ENCODE peak calls at places on chromosomes 12 and 14, in eight cellular contexts. W is HepG2, H is K562, E is SK-N-SH, O is transverse colon, J is ovary, L is tibial nerve, Z is sigmoid colon. M is an unnamed sample.

GRCh38 chr12:50234347-50234746 is 49.0 kb downstream of the LIMA1 start:
- DNase-seq in W (no peak), H (peak; percentile 45), E (no peak), O (peak; percentile 59), J (no peak), L (no peak), Z (no peak), M (peak; percentile 32)

GRCh38 chr12:101076940-101077351 is 133.1 kb downstream of the SLC5A8 start:
- DNase-seq in W (no peak), H (no peak), E (no peak), O (no peak), J (no peak), L (no peak), Z (no peak), M (no peak)

GRCh38 chr14:90419200-90419599 is 22.4 kb downstream of the CALM1 start:
- DNase-seq in W (no peak), H (no peak), E (no peak), O (peak; percentile 60), J (peak; percentile 86), L (peak; percentile 40), Z (peak; percentile 93), M (peak; percentile 74)

GRCh38 chr14:104826858-104827172 is 25.9 kb downstream of the ZBTB42 start:
- DNase-seq in W (no peak), H (no peak), E (no peak), O (no peak), J (no peak), L (no peak), Z (no peak), M (no peak)

GRCh38 chr14:68281497-68281896 is 461.9 kb downstream of the RAD51B start:
- DNase-seq in W (no peak), H (no peak), E (no peak), O (no peak), J (no peak), L (no peak), Z (no peak), M (no peak)

GRCh38 chr14:56487090-56487667 is 92.4 kb upstream of the TMEM260 start:
- DNase-seq in W (no peak), H (no peak), E (no peak), O (no peak), J (no peak), L (no peak), Z (no peak), M (no peak)

GRCh38 chr14:99467338-99468075 is 13.2 kb downstream of the SETD3 start:
- DNase-seq in W (no peak), H (no peak), E (no peak), O (no peak), J (no peak), L (no peak), Z (no peak), M (no peak)

GRCh38 chr12:108854453-108855283 is 2.7 kb downstream of the SSH1 start:
- DNase-seq in W (no peak), H (no peak), E (no peak), O (no peak), J (no peak), L (no peak), Z (peak; percentile 85), M (no peak)

GRCh38 chr12:132881853-132882252 is 5.6 kb downstream of the CHFR start:
- DNase-seq in W (no peak), H (no peak), E (no peak), O (no peak), J (no peak), L (no peak), Z (no peak), M (no peak)

GRCh38 chr12:49369723-49370145 is 2.5 kb downstream of the SPATS2 start:
- DNase-seq in W (peak; percentile 41), H (peak; percentile 48), E (peak; percentile 44), O (peak; percentile 63), J (peak; percentile 40), L (no peak), Z (no peak), M (peak; percentile 43)

GRCh38 chr12:75759842-75760260 is 248.4 kb upstream of the KRR1 start:
- DNase-seq in W (no peak), H (no peak), E (no peak), O (no peak), J (no peak), L (no peak), Z (no peak), M (no peak)

GRCh38 chr14:93033983-93034670 is 81.6 kb downstream of the ITPK1 start:
- DNase-seq in W (no peak), H (peak; percentile 52), E (peak; percentile 77), O (no peak), J (no peak), L (no peak), Z (no peak), M (no peak)

GRCh38 chr14:96586056-96586455 is 83.9 kb downstream of the PAPOLA start:
- DNase-seq in W (no peak), H (no peak), E (peak; percentile 3), O (no peak), J (no peak), L (no peak), Z (no peak), M (no peak)

DNA sequence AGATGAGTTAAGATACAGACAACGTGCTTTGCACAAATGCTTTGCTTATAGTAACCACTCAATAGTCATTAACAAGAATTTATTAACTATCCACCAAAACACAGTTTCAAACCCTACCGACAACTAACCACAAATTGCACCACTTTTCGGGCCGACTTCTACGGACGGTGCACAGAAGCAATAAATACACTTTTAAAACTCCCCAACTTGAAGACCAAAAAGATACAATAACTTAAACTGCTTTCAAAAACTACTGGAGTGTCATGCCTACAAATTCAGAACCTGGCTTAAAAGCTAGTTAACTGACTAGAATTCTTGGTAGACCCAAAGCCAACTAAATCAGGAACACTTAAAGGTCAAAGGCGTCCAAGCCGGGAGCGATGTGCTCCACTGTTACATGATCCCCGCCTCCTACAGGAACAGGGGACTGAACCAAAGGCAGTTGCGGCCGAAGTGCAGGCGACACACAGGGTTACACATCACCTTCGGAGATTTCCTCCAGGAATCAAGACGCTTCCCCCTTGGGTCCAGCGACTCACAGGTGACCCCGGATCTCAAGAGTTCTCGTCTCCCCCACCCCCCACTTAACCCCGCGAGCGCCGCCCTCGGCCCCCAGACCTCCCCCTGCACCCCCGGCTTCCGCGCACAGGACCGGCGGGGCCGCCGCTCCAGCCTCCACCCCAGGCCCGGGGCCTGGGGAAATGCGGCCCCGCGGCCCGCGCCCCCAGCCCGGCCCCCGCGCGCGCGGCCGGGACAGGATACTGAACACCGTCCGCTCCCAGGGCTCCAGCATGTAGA is 507 bp downstream of the SPTSSA start:
- DNase-seq in W (peak; percentile 89), H (peak; percentile 59), E (no peak), O (peak; percentile 65), J (no peak), L (peak; percentile 30), Z (peak; percentile 82), M (peak; percentile 59)
- TF ChIP-seq EP300 in W (no peak), H (no peak), E (no peak), O (no peak), J (no peak), L (no peak), Z (no peak), M (no peak)

GRCh38 chr12:12671850-12672660 is 23.9 kb downstream of the GPR19 start:
- DNase-seq in W (no peak), H (no peak), E (no peak), O (no peak), J (no peak), L (no peak), Z (no peak), M (no peak)

GRCh38 chr12:12676605-12677004 is 19.4 kb downstream of the GPR19 start:
- DNase-seq in W (no peak), H (no peak), E (no peak), O (no peak), J (no peak), L (no peak), Z (no peak), M (no peak)

GRCh38 chr12:12668005-12668404 is 28.0 kb downstream of the GPR19 start:
- DNase-seq in W (no peak), H (no peak), E (no peak), O (no peak), J (no peak), L (no peak), Z (no peak), M (no peak)

DNA sequence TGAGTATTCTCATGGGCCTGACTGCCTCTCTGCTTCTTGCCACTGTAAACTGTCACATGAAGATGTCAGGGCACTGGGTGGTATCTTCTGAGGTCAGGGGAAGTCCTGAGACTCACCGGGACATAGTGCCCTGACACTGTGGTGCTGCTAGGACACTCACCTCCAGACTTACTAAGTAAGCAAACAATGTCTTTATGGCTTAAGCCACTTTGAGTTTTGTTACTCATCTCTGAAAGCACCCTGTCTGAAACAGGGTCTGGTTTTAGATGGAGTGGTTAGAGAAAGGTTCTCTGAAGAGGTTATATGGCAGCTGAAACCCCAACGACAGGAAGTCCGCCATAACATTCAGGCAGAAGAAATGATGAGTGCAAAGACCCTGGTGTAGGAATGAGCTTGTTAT is 22.7 kb downstream of the GPR19 start:
- DNase-seq in W (no peak), H (no peak), E (no peak), O (no peak), J (no peak), L (no peak), Z (no peak), M (no peak)
- TF ChIP-seq CTCF in W (no peak), H (no peak), E (no peak), O (no peak), J (no peak), L (no peak), Z (no peak), M (no peak)

GRCh38 chr12:56326533-56326932 is 7.3 kb downstream of the PAN2 start:
- DNase-seq in W (no peak), H (no peak), E (no peak), O (no peak), J (no peak), L (no peak), Z (no peak), M (no peak)
- TF ChIP-seq EP300 in W (no peak), H (no peak), E (no peak), O (no peak), J (no peak), L (no peak), Z (no peak), M (no peak)

DNA sequence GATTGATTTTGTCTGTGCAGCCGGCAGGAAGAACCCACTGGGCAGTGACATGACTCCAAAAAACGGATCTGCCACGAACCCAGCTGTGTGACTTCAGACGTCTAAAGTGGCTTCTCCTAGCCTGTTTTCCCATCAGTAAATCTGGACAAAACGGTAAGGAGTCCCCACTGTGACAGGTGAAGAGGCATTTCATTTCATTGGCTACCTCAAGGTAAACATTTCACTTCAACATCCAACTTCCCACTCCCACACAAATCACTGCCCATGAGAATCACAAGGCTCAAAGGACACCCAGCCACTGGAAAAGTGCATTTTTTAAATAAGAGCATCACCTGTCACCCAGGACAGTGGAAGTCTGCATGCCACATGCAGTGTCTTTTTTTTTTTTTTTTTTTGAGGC is 27.9 kb downstream of the HSP90AA1 start:
- DNase-seq in W (no peak), H (no peak), E (no peak), O (no peak), J (no peak), L (no peak), Z (no peak), M (no peak)
- TF ChIP-seq CTCF in W (no peak), H (no peak), E (no peak), O (no peak), J (no peak), L (no peak), Z (no peak), M (no peak)